ENCODE peak calls at places on chromosomes 6 and 20, in four cellular contexts. W is H9, N is H1, Y is IMR-90. I is an unnamed sample.
A peak's percentile ranks its signal among the peaks of the same experiment; 100 is the strongest.

GRCh38 chr6:136326038-136326561 is 36.5 kb upstream of the BCLAF1 start:
- DNase-seq in N (no peak), Y (peak; percentile 62), W (no peak), I (peak; percentile 58)

GRCh38 chr20:33653900-33654596 is 8.1 kb upstream of the C20orf144 start:
- DNase-seq in N (no peak), W (peak; percentile 77), Y (no peak), I (peak; percentile 22)

GRCh38 chr6:113371106-113371505 is 486.0 kb upstream of the MARCKS start:
- DNase-seq in W (no peak), N (no peak), Y (no peak), I (no peak)

GRCh38 chr20:35135867-35136586 is 11.1 kb downstream of the EDEM2 start:
- DNase-seq in Y (peak; percentile 61), N (no peak), W (no peak), I (no peak)

GRCh38 chr20:438581-439469 is 23.5 kb downstream of the TBC1D20 start:
- DNase-seq in W (no peak), Y (no peak), N (no peak), I (no peak)

GRCh38 chr6:136520520-136520919 is 29.7 kb downstream of the MAP7 start:
- DNase-seq in Y (no peak), N (no peak), W (no peak), I (no peak)

GRCh38 chr6:141752677-141753076 is 380.0 kb upstream of the GJE1 start:
- DNase-seq in W (no peak), N (no peak), Y (no peak), I (no peak)

GRCh38 chr20:47202765-47203667 is 153.5 kb downstream of the ZMYND8 start:
- DNase-seq in N (no peak), W (no peak), Y (no peak), I (no peak)

GRCh38 chr20:38231786-38232130 is 28.8 kb downstream of the KIAA1755 start:
- DNase-seq in Y (peak; percentile 53), N (no peak), W (no peak), I (no peak)

GRCh38 chr6:91681341-91681740 is 1094.5 kb upstream of the MAP3K7 start:
- DNase-seq in Y (no peak), N (no peak), W (no peak), I (no peak)

GRCh38 chr6:117188627-117189201 is 76.6 kb upstream of the VGLL2 start:
- DNase-seq in W (no peak), Y (no peak), N (no peak), I (peak; percentile 22)

GRCh38 chr6:165728196-165728595 is 65.2 kb upstream of the PDE10A start:
- DNase-seq in Y (no peak), W (no peak), N (no peak), I (no peak)

GRCh38 chr6:134822920-134823430 is 126.9 kb downstream of the ALDH8A1 start:
- DNase-seq in N (no peak), W (peak; percentile 74), Y (peak; percentile 90), I (peak; percentile 92)

GRCh38 chr6:125794342-125795137 is 3.8 kb downstream of the NCOA7 start:
- DNase-seq in Y (peak; percentile 55), N (no peak), W (no peak), I (no peak)

GRCh38 chr6:2162089-2162465 is 83.3 kb downstream of the GMDS start:
- DNase-seq in N (no peak), W (no peak), Y (no peak), I (no peak)

GRCh38 chr6:40887079-40887822 is 151.8 kb downstream of the UNC5CL start:
- DNase-seq in W (no peak), N (no peak), Y (no peak), I (no peak)

GRCh38 chr6:34391023-34391485 is 1.4 kb downstream of the NUDT3 start:
- DNase-seq in Y (peak; percentile 71), N (no peak), W (no peak), I (peak; percentile 14)

GRCh38 chr20:52305843-52306242 is 114.3 kb upstream of the ZFP64 start:
- DNase-seq in W (no peak), Y (no peak), N (no peak), I (no peak)

GRCh38 chr6:166767191-166767590 is 140.1 kb upstream of the RPS6KA2 start:
- DNase-seq in W (peak; percentile 24), Y (no peak), N (no peak), I (no peak)

GRCh38 chr6:29531668-29532067 is 27.9 kb downstream of the UBD start:
- DNase-seq in Y (no peak), W (no peak), N (peak; percentile 36), I (no peak)

GRCh38 chr20:47187450-47188195 is 168.9 kb downstream of the ZMYND8 start:
- DNase-seq in W (no peak), N (no peak), Y (no peak), I (no peak)

GRCh38 chr20:62702886-62703852 is 5.5 kb upstream of the NTSR1 start:
- DNase-seq in N (no peak), W (no peak), Y (peak; percentile 94), I (no peak)

GRCh38 chr6:160733045-160733646 is 31.1 kb downstream of the PLG start:
- DNase-seq in W (peak; percentile 59), N (peak; percentile 48), Y (peak; percentile 13), I (peak; percentile 76)

GRCh38 chr20:25195962-25196700 is 619 bp downstream of the ENTPD6 start:
- DNase-seq in W (peak; percentile 52), Y (peak; percentile 5), N (peak; percentile 74), I (peak; percentile 44)

GRCh38 chr6:170266061-170266825 is 24.6 kb downstream of the DLL1 start:
- DNase-seq in Y (no peak), W (no peak), N (no peak), I (no peak)

GRCh38 chr6:161033667-161034066 is 42.1 kb downstream of the MAP3K4 start:
- DNase-seq in N (no peak), Y (no peak), W (no peak), I (no peak)

GRCh38 chr6:107574856-107575255 is 84.9 kb downstream of the SOBP start:
- DNase-seq in N (no peak), W (no peak), Y (no peak), I (no peak)

GRCh38 chr20:53914091-53914860 is 156.1 kb downstream of the BCAS1 start:
- DNase-seq in W (no peak), N (no peak), Y (peak; percentile 64), I (peak; percentile 45)

GRCh38 chr20:64038579-64039292 is 2.8 kb downstream of the C20orf204 start:
- DNase-seq in N (peak; percentile 92), Y (peak; percentile 67), W (peak; percentile 89), I (peak; percentile 78)

GRCh38 chr6:148457137-148457842 is 114.7 kb downstream of the SASH1 start:
- DNase-seq in W (no peak), Y (peak; percentile 67), N (no peak), I (no peak)

GRCh38 chr20:37308098-37309050 is 18.9 kb downstream of the MANBAL start:
- DNase-seq in N (no peak), Y (no peak), W (no peak), I (no peak)

GRCh38 chr6:115832186-115832585 is 228.5 kb downstream of the FRK start:
- DNase-seq in Y (no peak), N (no peak), W (no peak), I (no peak)

GRCh38 chr20:51220293-51220706 is 197.4 kb upstream of the KCNG1 start:
- DNase-seq in Y (no peak), W (peak; percentile 76), N (peak; percentile 93), I (peak; percentile 60)

GRCh38 chr6:56551409-56552120 is 91.1 kb downstream of the DST start:
- DNase-seq in N (no peak), W (no peak), Y (no peak), I (no peak)

GRCh38 chr6:112640895-112641294 is 293.8 kb downstream of the RFPL4B start:
- DNase-seq in N (no peak), W (no peak), Y (peak; percentile 68), I (no peak)

GRCh38 chr6:108874470-108875160 is 26.4 kb downstream of the ARMC2 start:
- DNase-seq in W (no peak), Y (peak; percentile 46), N (no peak), I (no peak)

DNA sequence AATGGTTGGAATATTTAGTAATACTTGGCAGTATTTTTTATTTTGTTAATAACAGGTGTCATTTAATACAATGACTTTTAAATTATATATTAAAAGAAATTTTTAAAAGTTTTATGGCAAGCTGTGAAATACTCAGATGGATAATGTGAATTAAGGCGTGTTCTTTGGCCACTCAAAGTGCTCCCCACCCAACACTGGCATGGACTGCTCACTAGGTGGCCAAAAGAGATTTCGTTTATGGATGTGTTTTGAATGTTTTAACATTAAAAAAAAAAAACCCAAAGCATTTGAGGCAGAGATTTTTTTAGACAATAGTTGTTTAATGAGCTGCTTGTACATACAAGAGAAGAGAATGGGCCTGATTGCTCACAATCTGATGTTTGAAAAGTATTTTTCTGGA is 86.5 kb downstream of the QKI start:
- DNase-seq in W (no peak), N (no peak), Y (no peak), I (no peak)
- H4K5ac ChIP-seq in W (no peak overlapping the region), N (no peak overlapping the region), Y (no peak overlapping the region), I (no peak overlapping the region)

GRCh38 chr6:3504938-3505735 is 48.3 kb upstream of the SLC22A23 start:
- DNase-seq in W (no peak), Y (no peak), N (no peak), I (no peak)
- H3K27ac ChIP-seq in W (no peak overlapping the region), Y (no peak overlapping the region), N (no peak overlapping the region), I (no peak overlapping the region)

GRCh38 chr6:154306696-154307095 is 49.9 kb downstream of the IPCEF1 start:
- DNase-seq in Y (no peak), W (no peak), N (no peak), I (no peak)
- H4K5ac ChIP-seq in Y (no peak overlapping the region), W (no peak overlapping the region), N (no peak overlapping the region), I (no peak overlapping the region)

GRCh38 chr6:21886601-21887091 is 293.1 kb downstream of the SOX4 start:
- DNase-seq in N (no peak), Y (peak; percentile 37), W (no peak), I (no peak)

GRCh38 chr6:21885101-21885500 is 291.6 kb downstream of the SOX4 start:
- DNase-seq in N (no peak), W (no peak), Y (no peak), I (no peak)

GRCh38 chr6:21891065-21891464 is 297.5 kb downstream of the SOX4 start:
- DNase-seq in Y (no peak), W (peak; percentile 47), N (no peak), I (no peak)

GRCh38 chr6:21885532-21886089 is 292.1 kb downstream of the SOX4 start:
- DNase-seq in W (no peak), N (no peak), Y (peak; percentile 85), I (peak; percentile 41)

GRCh38 chr6:21887301-21888185 is 294.0 kb downstream of the SOX4 start:
- DNase-seq in N (no peak), W (no peak), Y (peak; percentile 44), I (no peak)
- H3K27ac ChIP-seq in N (no peak overlapping the region), W (no peak overlapping the region), Y (peak overlapping the region; percentile 52), I (no peak overlapping the region)

GRCh38 chr6:53266553-53267090 is 82.1 kb downstream of the ELOVL5 start:
- DNase-seq in Y (no peak), W (no peak), N (no peak), I (no peak)
- H4K5ac ChIP-seq in Y (no peak overlapping the region), W (no peak overlapping the region), N (no peak overlapping the region), I (no peak overlapping the region)

DNA sequence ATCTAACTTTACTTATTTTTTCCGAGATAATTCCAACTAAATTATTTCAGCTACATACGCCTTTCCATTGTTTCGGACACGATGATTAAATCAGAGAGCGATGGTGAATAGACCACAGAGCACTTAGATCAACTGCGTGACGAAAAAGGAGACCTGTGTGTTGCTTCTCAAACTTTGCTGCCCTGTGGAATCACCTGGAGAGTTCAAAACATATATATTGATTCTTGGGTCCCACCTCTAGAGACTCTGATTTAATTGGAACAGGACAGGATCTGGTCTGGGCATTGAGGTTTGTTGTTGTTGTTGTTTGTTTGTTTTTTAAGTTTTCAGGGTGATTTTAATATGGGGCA is 401 bp upstream of the TNFRSF21 start:
- DNase-seq in Y (no peak), W (no peak), N (no peak), I (no peak)
- H3K27ac ChIP-seq in Y (no peak overlapping the region), W (no peak overlapping the region), N (no peak overlapping the region), I (no peak overlapping the region)

I was measured in mesendoderm.